ENCODE peak calls at places on chromosomes 11 and 22, in eight cellular contexts. One of them, this sample, is unnamed.

GRCh38 chr11:112285918-112286317 is 25.3 kb upstream of the PLET1 start:
- DNase-seq in heart right ventricle: no peak
- DNase-seq in endodermal cell: no peak
- DNase-seq in K562: peak; percentile 82
- DNase-seq in breast epithelium: no peak
- DNase-seq in fibroblast of lung: peak; percentile 8
- DNase-seq in adrenal gland: no peak
- DNase-seq in neuronal stem cell: no peak
- DNase-seq in this sample: no peak

GRCh38 chr11:26778000-26778757 is 56.3 kb upstream of the SLC5A12 start:
- DNase-seq in heart right ventricle: no peak
- DNase-seq in endodermal cell: no peak
- DNase-seq in K562: no peak
- DNase-seq in breast epithelium: no peak
- DNase-seq in fibroblast of lung: peak; percentile 62
- DNase-seq in adrenal gland: no peak
- DNase-seq in neuronal stem cell: no peak
- DNase-seq in this sample: no peak

GRCh38 chr11:1943576-1943975 is 3.6 kb upstream of the MRPL23 start:
- DNase-seq in heart right ventricle: peak; percentile 9
- DNase-seq in endodermal cell: no peak
- DNase-seq in K562: no peak
- DNase-seq in breast epithelium: no peak
- DNase-seq in fibroblast of lung: no peak
- DNase-seq in adrenal gland: peak; percentile 9
- DNase-seq in neuronal stem cell: no peak
- DNase-seq in this sample: no peak

GRCh38 chr11:78685156-78685555 is 110.5 kb upstream of the NARS2 start:
- DNase-seq in heart right ventricle: no peak
- DNase-seq in endodermal cell: no peak
- DNase-seq in K562: no peak
- DNase-seq in breast epithelium: no peak
- DNase-seq in fibroblast of lung: no peak
- DNase-seq in adrenal gland: no peak
- DNase-seq in neuronal stem cell: no peak
- DNase-seq in this sample: no peak

GRCh38 chr11:125215951-125216350 is 51.4 kb downstream of the PKNOX2 start:
- DNase-seq in heart right ventricle: no peak
- DNase-seq in endodermal cell: no peak
- DNase-seq in K562: no peak
- DNase-seq in breast epithelium: no peak
- DNase-seq in fibroblast of lung: no peak
- DNase-seq in adrenal gland: no peak
- DNase-seq in neuronal stem cell: no peak
- DNase-seq in this sample: no peak

GRCh38 chr22:45298934-45299505 is 10.7 kb upstream of the FAM118A start:
- DNase-seq in heart right ventricle: no peak
- DNase-seq in endodermal cell: peak; percentile 75
- DNase-seq in K562: no peak
- DNase-seq in breast epithelium: no peak
- DNase-seq in fibroblast of lung: no peak
- DNase-seq in adrenal gland: no peak
- DNase-seq in neuronal stem cell: no peak
- DNase-seq in this sample: no peak

GRCh38 chr11:76740772-76741171 is 42.4 kb upstream of the TSKU start:
- DNase-seq in heart right ventricle: no peak
- DNase-seq in endodermal cell: no peak
- DNase-seq in K562: no peak
- DNase-seq in breast epithelium: no peak
- DNase-seq in fibroblast of lung: no peak
- DNase-seq in adrenal gland: no peak
- DNase-seq in neuronal stem cell: no peak
- DNase-seq in this sample: no peak

GRCh38 chr11:16669799-16670415 is 68.5 kb upstream of the C11orf58 start:
- DNase-seq in heart right ventricle: no peak
- DNase-seq in endodermal cell: peak; percentile 87
- DNase-seq in K562: no peak
- DNase-seq in breast epithelium: no peak
- DNase-seq in fibroblast of lung: peak; percentile 24
- DNase-seq in adrenal gland: no peak
- DNase-seq in neuronal stem cell: no peak
- DNase-seq in this sample: no peak

GRCh38 chr22:47369020-47369419 is 606.6 kb downstream of the TBC1D22A start:
- DNase-seq in heart right ventricle: no peak
- DNase-seq in endodermal cell: no peak
- DNase-seq in K562: no peak
- DNase-seq in breast epithelium: no peak
- DNase-seq in fibroblast of lung: no peak
- DNase-seq in adrenal gland: no peak
- DNase-seq in neuronal stem cell: no peak
- DNase-seq in this sample: no peak

GRCh38 chr11:120019191-120019590 is 118.7 kb downstream of the TRIM29 start:
- DNase-seq in heart right ventricle: no peak
- DNase-seq in endodermal cell: no peak
- DNase-seq in K562: no peak
- DNase-seq in breast epithelium: no peak
- DNase-seq in fibroblast of lung: no peak
- DNase-seq in adrenal gland: no peak
- DNase-seq in neuronal stem cell: no peak
- DNase-seq in this sample: no peak

GRCh38 chr11:45665933-45666647 is 668 bp upstream of the CHST1 start:
- DNase-seq in heart right ventricle: no peak
- DNase-seq in endodermal cell: no peak
- DNase-seq in K562: no peak
- DNase-seq in breast epithelium: no peak
- DNase-seq in fibroblast of lung: peak; percentile 18
- DNase-seq in adrenal gland: no peak
- DNase-seq in neuronal stem cell: no peak
- DNase-seq in this sample: no peak

GRCh38 chr11:109508185-109508584 is 86.2 kb downstream of the C11orf87 start:
- DNase-seq in heart right ventricle: no peak
- DNase-seq in endodermal cell: no peak
- DNase-seq in K562: no peak
- DNase-seq in breast epithelium: no peak
- DNase-seq in fibroblast of lung: no peak
- DNase-seq in adrenal gland: no peak
- DNase-seq in neuronal stem cell: no peak
- DNase-seq in this sample: no peak

GRCh38 chr11:134252539-134253188 is 488 bp downstream of the THYN1 start:
- DNase-seq in heart right ventricle: no peak
- DNase-seq in endodermal cell: peak; percentile 62
- DNase-seq in K562: no peak
- DNase-seq in breast epithelium: no peak
- DNase-seq in fibroblast of lung: no peak
- DNase-seq in adrenal gland: peak; percentile 39
- DNase-seq in neuronal stem cell: peak; percentile 55
- DNase-seq in this sample: no peak

GRCh38 chr22:35315141-35315854 is 15.6 kb downstream of the TOM1 start:
- DNase-seq in heart right ventricle: peak; percentile 55
- DNase-seq in endodermal cell: no peak
- DNase-seq in K562: no peak
- DNase-seq in breast epithelium: no peak
- DNase-seq in fibroblast of lung: no peak
- DNase-seq in adrenal gland: peak; percentile 77
- DNase-seq in neuronal stem cell: no peak
- DNase-seq in this sample: peak; percentile 20

GRCh38 chr11:128915148-128915519 is 24.0 kb downstream of the KCNJ5 start:
- DNase-seq in heart right ventricle: no peak
- DNase-seq in endodermal cell: no peak
- DNase-seq in K562: no peak
- DNase-seq in breast epithelium: no peak
- DNase-seq in fibroblast of lung: no peak
- DNase-seq in adrenal gland: no peak
- DNase-seq in neuronal stem cell: no peak
- DNase-seq in this sample: no peak

GRCh38 chr11:125156346-125156745 is 8.2 kb upstream of the PKNOX2 start:
- DNase-seq in heart right ventricle: no peak
- DNase-seq in endodermal cell: no peak
- DNase-seq in K562: no peak
- DNase-seq in breast epithelium: no peak
- DNase-seq in fibroblast of lung: no peak
- DNase-seq in adrenal gland: no peak
- DNase-seq in neuronal stem cell: no peak
- DNase-seq in this sample: no peak

GRCh38 chr11:69883292-69884255 is 64.4 kb upstream of the FGF3 start:
- DNase-seq in heart right ventricle: no peak
- DNase-seq in endodermal cell: peak; percentile 38
- DNase-seq in K562: no peak
- DNase-seq in breast epithelium: no peak
- DNase-seq in fibroblast of lung: no peak
- DNase-seq in adrenal gland: no peak
- DNase-seq in neuronal stem cell: no peak
- DNase-seq in this sample: no peak

GRCh38 chr11:64469288-64469687 is 110.3 kb downstream of the RPS6KA4 start:
- DNase-seq in heart right ventricle: no peak
- DNase-seq in endodermal cell: no peak
- DNase-seq in K562: no peak
- DNase-seq in breast epithelium: no peak
- DNase-seq in fibroblast of lung: no peak
- DNase-seq in adrenal gland: no peak
- DNase-seq in neuronal stem cell: no peak
- DNase-seq in this sample: no peak

GRCh38 chr11:75667831-75668507 is 869 bp downstream of the MAP6 start:
- DNase-seq in heart right ventricle: peak; percentile 59
- DNase-seq in endodermal cell: peak; percentile 89
- DNase-seq in K562: no peak
- DNase-seq in breast epithelium: no peak
- DNase-seq in fibroblast of lung: peak; percentile 23
- DNase-seq in adrenal gland: peak; percentile 70
- DNase-seq in neuronal stem cell: peak; percentile 80
- DNase-seq in this sample: peak; percentile 26

DNA sequence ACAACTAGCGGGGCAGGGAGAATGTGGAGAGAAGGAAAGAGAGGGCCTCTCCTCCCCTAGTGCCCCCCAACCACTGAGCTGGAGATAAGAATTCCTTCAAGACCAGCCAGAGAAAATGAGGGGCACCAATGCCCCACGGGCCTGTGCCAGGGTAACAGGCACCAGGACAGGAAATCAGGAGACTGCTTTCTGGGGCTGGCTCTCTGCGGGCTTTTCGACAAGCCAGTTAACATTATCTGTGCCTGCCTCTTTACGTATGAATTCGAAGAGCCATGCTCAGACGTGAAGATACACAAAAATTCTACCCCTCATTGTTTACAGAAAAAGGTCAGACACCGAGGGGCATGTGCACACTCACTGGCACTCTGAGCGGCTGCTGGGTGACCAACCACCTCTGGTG is 52.1 kb downstream of the MYH9 start:
- DNase-seq in heart right ventricle: no peak
- DNase-seq in endodermal cell: no peak
- DNase-seq in K562: no peak
- DNase-seq in breast epithelium: no peak
- DNase-seq in fibroblast of lung: no peak
- DNase-seq in adrenal gland: no peak
- DNase-seq in neuronal stem cell: no peak
- DNase-seq in this sample: no peak
- H3K27ac ChIP-seq in heart right ventricle: peak overlapping the region; percentile 96
- H3K27ac ChIP-seq in endodermal cell: peak overlapping the region; percentile 85
- H3K27ac ChIP-seq in K562: peak overlapping the region; percentile 91
- H3K27ac ChIP-seq in breast epithelium: peak overlapping the region; percentile 97
- H3K27ac ChIP-seq in fibroblast of lung: peak overlapping the region; percentile 88
- H3K27ac ChIP-seq in adrenal gland: peak overlapping the region; percentile 96
- H3K27ac ChIP-seq in neuronal stem cell: peak overlapping the region; percentile 29
- H3K27ac ChIP-seq in this sample: peak overlapping the region; percentile 94

GRCh38 chr11:33703234-33703633 is 2.6 kb upstream of the C11orf91 start:
- DNase-seq in heart right ventricle: no peak
- DNase-seq in endodermal cell: no peak
- DNase-seq in K562: no peak
- DNase-seq in breast epithelium: no peak
- DNase-seq in fibroblast of lung: no peak
- DNase-seq in adrenal gland: no peak
- DNase-seq in neuronal stem cell: no peak
- DNase-seq in this sample: no peak
- H3K27ac ChIP-seq in heart right ventricle: peak overlapping the region; percentile 92
- H3K27ac ChIP-seq in endodermal cell: no peak overlapping the region
- H3K27ac ChIP-seq in K562: no peak overlapping the region
- H3K27ac ChIP-seq in breast epithelium: peak overlapping the region; percentile 88
- H3K27ac ChIP-seq in fibroblast of lung: peak overlapping the region; percentile 5
- H3K27ac ChIP-seq in adrenal gland: peak overlapping the region; percentile 71
- H3K27ac ChIP-seq in neuronal stem cell: no peak overlapping the region
- H3K27ac ChIP-seq in this sample: no peak overlapping the region

DNA sequence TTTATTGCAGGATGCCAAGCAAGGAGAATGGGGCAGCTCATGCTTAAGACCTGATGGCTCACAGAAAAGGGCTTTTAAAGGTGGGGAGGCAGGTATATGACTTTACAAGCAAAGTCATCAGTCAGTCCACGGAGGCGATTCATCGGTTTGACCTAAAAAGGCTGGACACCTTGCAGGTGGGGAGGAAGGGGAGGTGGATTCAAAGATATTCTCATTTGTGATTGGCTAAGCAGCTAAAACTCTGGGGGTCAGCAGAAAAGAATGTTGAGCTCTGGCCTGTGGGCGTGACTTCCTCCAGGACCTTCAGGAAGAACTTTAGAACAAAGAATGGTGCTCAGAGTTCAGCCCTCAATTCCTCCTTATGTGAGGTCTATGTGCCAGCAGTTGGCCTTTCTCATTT is 78.3 kb upstream of the LMO1 start:
- DNase-seq in heart right ventricle: no peak
- DNase-seq in endodermal cell: no peak
- DNase-seq in K562: no peak
- DNase-seq in breast epithelium: no peak
- DNase-seq in fibroblast of lung: no peak
- DNase-seq in adrenal gland: no peak
- DNase-seq in neuronal stem cell: no peak
- DNase-seq in this sample: no peak
- H3K27ac ChIP-seq in heart right ventricle: no peak overlapping the region
- H3K27ac ChIP-seq in endodermal cell: no peak overlapping the region
- H3K27ac ChIP-seq in K562: no peak overlapping the region
- H3K27ac ChIP-seq in breast epithelium: no peak overlapping the region
- H3K27ac ChIP-seq in fibroblast of lung: no peak overlapping the region
- H3K27ac ChIP-seq in adrenal gland: no peak overlapping the region
- H3K27ac ChIP-seq in neuronal stem cell: no peak overlapping the region
- H3K27ac ChIP-seq in this sample: no peak overlapping the region

GRCh38 chr11:129930306-129930705 is 34.9 kb upstream of the NFRKB start:
- DNase-seq in heart right ventricle: no peak
- DNase-seq in endodermal cell: no peak
- DNase-seq in K562: peak; percentile 33
- DNase-seq in breast epithelium: no peak
- DNase-seq in fibroblast of lung: no peak
- DNase-seq in adrenal gland: no peak
- DNase-seq in neuronal stem cell: no peak
- DNase-seq in this sample: no peak
- H3K27ac ChIP-seq in heart right ventricle: no peak overlapping the region
- H3K27ac ChIP-seq in endodermal cell: no peak overlapping the region
- H3K27ac ChIP-seq in K562: no peak overlapping the region
- H3K27ac ChIP-seq in breast epithelium: no peak overlapping the region
- H3K27ac ChIP-seq in fibroblast of lung: no peak overlapping the region
- H3K27ac ChIP-seq in adrenal gland: no peak overlapping the region
- H3K27ac ChIP-seq in neuronal stem cell: no peak overlapping the region
- H3K27ac ChIP-seq in this sample: no peak overlapping the region

GRCh38 chr22:44276041-44276440 is 36.7 kb downstream of the SHISAL1 start:
- DNase-seq in heart right ventricle: no peak
- DNase-seq in endodermal cell: peak; percentile 36
- DNase-seq in K562: no peak
- DNase-seq in breast epithelium: no peak
- DNase-seq in fibroblast of lung: no peak
- DNase-seq in adrenal gland: no peak
- DNase-seq in neuronal stem cell: no peak
- DNase-seq in this sample: no peak
- H3K27ac ChIP-seq in heart right ventricle: no peak overlapping the region
- H3K27ac ChIP-seq in endodermal cell: peak overlapping the region; percentile 26
- H3K27ac ChIP-seq in K562: no peak overlapping the region
- H3K27ac ChIP-seq in breast epithelium: no peak overlapping the region
- H3K27ac ChIP-seq in fibroblast of lung: no peak overlapping the region
- H3K27ac ChIP-seq in adrenal gland: no peak overlapping the region
- H3K27ac ChIP-seq in neuronal stem cell: peak overlapping the region; percentile 43
- H3K27ac ChIP-seq in this sample: no peak overlapping the region